ENCODE peak calls at places on chromosomes 6 and 20, in eight cellular contexts. T, M, R, X, V, F, H and E are unnamed samples.

GRCh38 chr20:31543966-31544598 is 29.8 kb downstream of the HM13 start:
- DNase-seq in T (no peak), R (peak), H (peak), F (no peak), V (no peak), X (peak), M (no peak), E (peak)

GRCh38 chr6:30483677-30484279 is 5.5 kb upstream of the HLA-E start:
- DNase-seq in M (no peak), H (peak), X (peak), V (no peak), F (no peak), T (peak), R (peak), E (peak)

GRCh38 chr20:701401-702129 is 26.0 kb upstream of the SCRT2 start:
- DNase-seq in V (no peak), M (no peak), R (no peak), T (no peak), H (no peak), F (no peak), X (no peak), E (no peak)

GRCh38 chr6:34717466-34717865 is 20.9 kb upstream of the ILRUN start:
- DNase-seq in M (no peak), T (no peak), X (no peak), F (no peak), V (no peak), H (no peak), R (peak), E (no peak)

GRCh38 chr20:61976275-61976649 is 89.4 kb downstream of the TAF4 start:
- DNase-seq in X (no peak), V (no peak), T (no peak), F (no peak), M (no peak), R (no peak), H (no peak), E (no peak)

GRCh38 chr20:57964011-57964862 is 254.4 kb upstream of the PMEPA1 start:
- DNase-seq in T (no peak), F (no peak), X (no peak), H (no peak), M (no peak), V (no peak), R (no peak), E (no peak)

GRCh38 chr20:31452575-31452974 is 12.1 kb downstream of the DEFB123 start:
- DNase-seq in H (no peak), F (no peak), M (no peak), R (no peak), T (no peak), X (no peak), V (no peak), E (no peak)

GRCh38 chr6:35637911-35638310 is 50.8 kb downstream of the FKBP5 start:
- DNase-seq in M (no peak), V (no peak), F (no peak), T (no peak), X (no peak), R (no peak), H (no peak), E (no peak)

GRCh38 chr6:148021715-148022114 is 320.9 kb upstream of the SASH1 start:
- DNase-seq in V (no peak), M (peak), X (no peak), H (no peak), R (no peak), T (no peak), F (no peak), E (no peak)

GRCh38 chr6:147108256-147108910 is 95.8 kb upstream of the STXBP5 start:
- DNase-seq in T (no peak), F (no peak), M (no peak), R (no peak), H (no peak), X (no peak), V (no peak), E (no peak)

GRCh38 chr20:1376453-1377270 is 16.2 kb downstream of the FKBP1A start:
- DNase-seq in H (no peak), M (no peak), X (no peak), T (peak), V (no peak), F (no peak), R (no peak), E (peak)

GRCh38 chr20:46704714-46705377 is 4.6 kb upstream of the SLC2A10 start:
- DNase-seq in H (no peak), T (no peak), F (no peak), V (no peak), X (no peak), R (no peak), M (no peak), E (peak)

GRCh38 chr20:64106981-64107735 is at the start of gene NPBWR2:
- DNase-seq in R (no peak), V (no peak), T (peak), X (no peak), H (no peak), F (no peak), M (peak), E (no peak)

GRCh38 chr6:168640738-168641137 is 199.8 kb downstream of the SMOC2 start:
- DNase-seq in V (no peak), T (no peak), X (no peak), F (no peak), H (peak), M (no peak), R (no peak), E (peak)
- TF ChIP-seq CTCF in V (no peak), T (no peak), X (no peak), F (no peak), H (no peak), M (no peak), R (no peak), E (no peak)

GRCh38 chr6:31615748-31616147 is 714 bp downstream of the AIF1 start:
- DNase-seq in T (peak), M (no peak), F (no peak), R (no peak), H (no peak), V (no peak), X (no peak), E (no peak)
- H3K4me3 ChIP-seq in T (peak), M (peak), F (no peak), R (no peak), H (no peak), V (no peak), X (no peak), E (no peak)

DNA sequence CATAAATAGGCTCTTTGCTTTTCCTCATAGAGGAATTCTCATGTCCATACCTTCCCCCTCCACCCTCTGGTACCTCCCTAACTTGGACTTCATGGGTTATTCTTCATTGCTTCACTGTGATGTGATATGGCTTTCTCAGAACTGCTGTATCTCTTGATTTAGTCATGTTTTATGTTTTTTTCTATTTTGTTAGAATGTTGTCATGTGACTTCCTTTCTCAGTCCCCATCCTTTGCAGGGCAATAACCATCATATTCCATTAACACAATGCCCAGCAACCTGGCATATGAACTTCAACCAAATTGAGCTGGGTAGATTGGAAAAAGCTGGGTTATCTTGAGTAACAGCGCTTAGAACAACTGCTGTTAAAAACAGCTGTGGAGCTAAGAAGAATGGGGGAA is 190.9 kb upstream of the PRSS16 start:
- DNase-seq in X (no peak), M (no peak), F (no peak), T (no peak), R (no peak), H (no peak), V (no peak), E (no peak)
- TF ChIP-seq CTCF in X (no peak), M (no peak), F (no peak), T (no peak), R (no peak), H (no peak), V (no peak), E (no peak)

DNA sequence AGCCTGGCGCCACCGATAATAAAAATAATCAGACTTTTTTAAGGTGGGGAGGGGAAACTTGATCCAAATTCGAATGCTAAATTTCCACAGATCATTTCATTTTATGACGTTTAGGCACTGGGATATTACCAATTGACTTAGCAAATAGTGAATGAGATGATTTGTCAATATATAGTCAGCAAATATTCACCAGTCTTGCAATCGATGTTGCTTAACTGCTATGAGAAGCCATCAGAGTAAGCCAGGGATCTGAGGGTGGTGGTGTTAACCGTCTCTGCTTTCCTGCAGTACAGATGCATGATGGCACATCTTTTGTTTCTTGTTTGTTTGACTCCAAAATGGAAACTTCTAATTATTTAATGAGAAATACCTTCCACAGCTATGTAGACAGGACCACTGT is 258.8 kb upstream of the EXOC2 start:
- DNase-seq in F (no peak), X (no peak), H (no peak), V (no peak), T (no peak), M (no peak), R (no peak), E (no peak)
- H3K4me3 ChIP-seq in F (no peak), X (no peak), H (no peak), V (no peak), T (no peak), M (no peak), R (no peak), E (no peak)

GRCh38 chr6:106122941-106123337 is 36.8 kb downstream of the PRDM1 start:
- DNase-seq in T (no peak), R (no peak), V (no peak), X (no peak), F (no peak), H (no peak), M (no peak), E (no peak)
- TF ChIP-seq CTCF in T (no peak), R (no peak), V (no peak), X (no peak), F (no peak), H (no peak), M (no peak), E (no peak)

GRCh38 chr6:52571099-52571755 is 5.6 kb downstream of the TRAM2 start:
- DNase-seq in T (no peak), F (no peak), X (no peak), M (no peak), V (no peak), H (no peak), R (no peak), E (no peak)

GRCh38 chr6:52568320-52568719 is 8.5 kb downstream of the TRAM2 start:
- DNase-seq in F (no peak), R (no peak), M (no peak), X (no peak), T (no peak), H (peak), V (no peak), E (peak)

GRCh38 chr6:52572536-52572935 is 4.3 kb downstream of the TRAM2 start:
- DNase-seq in T (no peak), X (no peak), F (no peak), V (no peak), R (no peak), M (no peak), H (no peak), E (no peak)

GRCh38 chr6:52573295-52573694 is 3.6 kb downstream of the TRAM2 start:
- DNase-seq in T (no peak), F (no peak), H (peak), V (no peak), M (no peak), R (no peak), X (no peak), E (peak)

GRCh38 chr6:52570291-52570700 is 6.6 kb downstream of the TRAM2 start:
- DNase-seq in T (no peak), X (peak), M (no peak), V (no peak), F (no peak), R (no peak), H (no peak), E (peak)
- H3K4me3 ChIP-seq in T (no peak), X (no peak), M (no peak), V (no peak), F (no peak), R (no peak), H (no peak), E (peak)

DNA sequence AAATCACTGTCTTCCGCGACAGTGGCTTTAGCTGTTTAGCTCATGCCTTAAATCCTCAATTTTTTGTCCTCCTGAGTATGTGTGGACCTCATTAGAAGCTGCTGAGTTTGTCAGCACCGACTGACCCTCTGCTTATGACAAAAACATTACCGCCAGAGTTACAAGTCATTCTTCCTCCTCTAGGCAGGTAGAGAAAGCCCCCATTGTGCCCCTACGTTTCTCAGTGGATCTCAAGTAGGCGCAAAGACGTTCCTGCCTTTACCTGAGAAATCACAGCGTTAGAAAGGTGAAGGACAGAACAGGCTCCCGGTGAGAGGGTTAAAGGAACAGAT is 227.3 kb upstream of the PDE10A start:
- DNase-seq in H (no peak), X (no peak), V (no peak), M (no peak), R (no peak), F (no peak), T (no peak), E (no peak)
- TF ChIP-seq CTCF in H (no peak), X (no peak), V (no peak), M (no peak), R (no peak), F (no peak), T (peak), E (no peak)